ENCODE peak calls at places on chromosome 1, in nine cellular contexts. L is HCT116, U is neural progenitor cell, M is MM.1S, Z is PC-3, V is GM23338, P is OCI-LY7, R is hepatocyte, X is SK-N-SH. I is an unnamed sample.

GRCh38 chr1:27832762-27833161 is 2.2 kb downstream of the PPP1R8 start:
- DNase-seq in L (no peak), U (no peak), M (no peak), Z (peak; percentile 25), V (no peak), P (no peak), R (no peak), X (no peak), I (peak; percentile 83)

GRCh38 chr1:95094923-95095322 is 22.2 kb upstream of the ALG14 start:
- DNase-seq in L (no peak), U (no peak), M (no peak), Z (no peak), V (no peak), P (no peak), R (no peak), X (no peak), I (no peak)

GRCh38 chr1:184163674-184164470 is 112.3 kb downstream of the TSEN15 start:
- DNase-seq in L (no peak), U (no peak), M (peak; percentile 24), Z (peak; percentile 37), V (no peak), P (no peak), R (no peak), X (no peak), I (peak; percentile 74)

GRCh38 chr1:40360631-40361030 is 12.9 kb upstream of the SMAP2 start:
- DNase-seq in L (no peak), U (no peak), M (no peak), Z (no peak), V (no peak), P (no peak), R (no peak), X (no peak), I (no peak)

GRCh38 chr1:200131551-200132125 is 104.1 kb downstream of the NR5A2 start:
- DNase-seq in L (peak; percentile 31), U (no peak), M (no peak), Z (peak; percentile 43), V (no peak), P (no peak), R (peak; percentile 58), X (no peak), I (no peak)

GRCh38 chr1:82161651-82162238 is 361.0 kb downstream of the ADGRL2 start:
- DNase-seq in L (no peak), U (no peak), M (no peak), Z (peak; percentile 14), V (no peak), P (no peak), R (peak; percentile 8), X (no peak), I (no peak)

GRCh38 chr1:212606734-212607205 is 1.8 kb upstream of the ATF3 start:
- DNase-seq in L (no peak), U (peak; percentile 28), M (peak; percentile 74), Z (peak; percentile 63), V (peak; percentile 48), P (no peak), R (peak; percentile 89), X (peak; percentile 47), I (peak; percentile 42)

GRCh38 chr1:245026252-245026651 is 128.5 kb upstream of the KIF26B start:
- DNase-seq in L (no peak), U (no peak), M (no peak), Z (no peak), V (no peak), P (no peak), R (no peak), X (no peak), I (no peak)

GRCh38 chr1:46717654-46718053 is 1.3 kb downstream of the EFCAB14 start:
- DNase-seq in L (no peak), U (no peak), M (no peak), Z (no peak), V (peak; percentile 35), P (no peak), R (no peak), X (no peak), I (peak; percentile 20)

GRCh38 chr1:6358757-6359567 is 34.6 kb downstream of the ACOT7 start:
- DNase-seq in L (no peak), U (peak; percentile 59), M (no peak), Z (no peak), V (peak; percentile 71), P (peak; percentile 23), R (peak; percentile 85), X (peak; percentile 75), I (peak; percentile 87)

GRCh38 chr1:36981771-36982622 is 52.3 kb downstream of the GRIK3 start:
- DNase-seq in L (no peak), U (no peak), M (no peak), Z (no peak), V (no peak), P (no peak), R (no peak), X (peak; percentile 28), I (no peak)

GRCh38 chr1:24541711-24542346 is 14.1 kb upstream of the NCMAP start:
- DNase-seq in L (no peak), U (peak; percentile 53), M (no peak), Z (no peak), V (peak; percentile 55), P (no peak), R (peak; percentile 35), X (peak; percentile 46), I (no peak)

GRCh38 chr1:232648316-232648715 is 18.4 kb upstream of the SIPA1L2 start:
- DNase-seq in L (no peak), U (no peak), M (no peak), Z (peak; percentile 26), V (no peak), P (no peak), R (peak; percentile 49), X (no peak), I (no peak)

GRCh38 chr1:226041419-226041818 is 21.1 kb upstream of the H3-3A start:
- DNase-seq in L (no peak), U (no peak), M (no peak), Z (no peak), V (no peak), P (no peak), R (no peak), X (no peak), I (no peak)

GRCh38 chr1:86507935-86508582 is 38.8 kb upstream of the CLCA4 start:
- DNase-seq in L (peak; percentile 19), U (peak; percentile 54), M (peak; percentile 19), Z (peak; percentile 50), V (peak; percentile 63), P (peak; percentile 20), R (peak; percentile 27), X (no peak), I (peak; percentile 69)

GRCh38 chr1:43531453-43531905 is 796 bp downstream of the PTPRF start:
- DNase-seq in L (no peak), U (peak; percentile 71), M (no peak), Z (peak; percentile 33), V (peak; percentile 71), P (no peak), R (peak; percentile 82), X (peak; percentile 89), I (peak; percentile 52)

GRCh38 chr1:162219461-162219860 is 150.0 kb downstream of the NOS1AP start:
- DNase-seq in L (no peak), U (no peak), M (no peak), Z (no peak), V (no peak), P (no peak), R (no peak), X (no peak), I (no peak)
- H2AFZ ChIP-seq in L (no peak overlapping the region), U (no peak overlapping the region), M (no peak overlapping the region), Z (no peak overlapping the region), V (no peak overlapping the region), P (no peak overlapping the region), R (no peak overlapping the region), X (no peak overlapping the region), I (no peak overlapping the region)

DNA sequence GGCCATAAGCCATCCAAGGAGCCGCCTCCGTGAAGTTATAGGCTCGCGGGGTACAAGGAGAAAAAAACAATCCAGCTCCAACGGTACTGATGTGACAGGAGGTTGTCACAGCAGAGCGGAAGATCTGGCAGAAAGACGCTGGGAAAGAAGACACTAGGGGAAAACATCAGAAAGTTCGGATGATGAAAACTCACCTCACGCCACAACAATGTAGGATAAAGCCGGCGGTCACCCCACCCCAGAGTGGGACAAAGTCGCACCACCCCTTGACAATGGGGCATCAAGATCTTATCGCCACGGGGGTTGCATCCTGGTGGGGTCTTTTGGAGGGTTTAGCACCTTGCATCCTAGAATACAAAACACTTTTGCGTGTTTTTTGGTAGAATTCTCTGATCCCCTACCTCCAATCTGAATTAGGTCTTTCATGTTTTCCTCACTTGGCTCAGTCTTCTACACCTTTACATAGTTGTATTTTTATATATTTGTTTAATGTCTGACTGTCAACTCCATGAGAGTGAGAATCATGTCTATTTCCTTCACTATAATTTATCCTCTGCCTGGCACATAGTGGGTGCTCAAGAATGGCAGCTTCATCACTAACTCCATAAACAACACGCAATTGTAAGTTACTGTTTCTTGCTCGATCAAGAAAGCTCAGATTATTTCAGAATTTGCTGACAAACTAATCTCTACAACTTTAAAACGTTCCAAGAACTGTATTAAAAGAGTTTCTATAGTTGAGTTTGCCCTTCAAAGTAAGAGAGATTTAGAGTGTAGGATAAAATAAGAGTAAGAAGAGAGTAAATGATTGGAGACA is 611 bp upstream of the ZSWIM5 start:
- DNase-seq in L (no peak), U (no peak), M (no peak), Z (no peak), V (no peak), P (no peak), R (no peak), X (no peak), I (no peak)
- H3K27ac ChIP-seq in L (no peak overlapping the region), U (no peak overlapping the region), M (no peak overlapping the region), Z (no peak overlapping the region), V (no peak overlapping the region), P (no peak overlapping the region), R (peak overlapping the region; percentile 86), X (no peak overlapping the region), I (no peak overlapping the region)

GRCh38 chr1:205519541-205520131 is 15.2 kb downstream of the CDK18 start:
- DNase-seq in L (no peak), U (no peak), M (no peak), Z (no peak), V (peak; percentile 65), P (no peak), R (no peak), X (no peak), I (no peak)
- TF ChIP-seq EZH2phosphoT487 in L (no peak), U (no peak), M (no peak), Z (no peak), V (no peak), P (no peak), R (no peak), X (no peak), I (no peak)

GRCh38 chr1:240031414-240031813 is 60.3 kb upstream of the FMN2 start:
- DNase-seq in L (no peak), U (no peak), M (no peak), Z (peak; percentile 75), V (no peak), P (no peak), R (no peak), X (no peak), I (peak; percentile 73)

GRCh38 chr1:240033406-240033805 is 58.3 kb upstream of the FMN2 start:
- DNase-seq in L (no peak), U (no peak), M (no peak), Z (no peak), V (peak; percentile 19), P (no peak), R (no peak), X (no peak), I (no peak)

GRCh38 chr1:240029418-240029817 is 62.3 kb upstream of the FMN2 start:
- DNase-seq in L (no peak), U (no peak), M (no peak), Z (peak; percentile 17), V (peak; percentile 6), P (no peak), R (no peak), X (no peak), I (no peak)

GRCh38 chr1:240031009-240031408 is 60.7 kb upstream of the FMN2 start:
- DNase-seq in L (no peak), U (no peak), M (no peak), Z (peak; percentile 98), V (no peak), P (no peak), R (no peak), X (no peak), I (peak; percentile 97)

GRCh38 chr1:240030236-240030635 is 61.4 kb upstream of the FMN2 start:
- DNase-seq in L (no peak), U (no peak), M (no peak), Z (no peak), V (peak; percentile 3), P (no peak), R (no peak), X (no peak), I (no peak)
- H2AFZ ChIP-seq in L (no peak overlapping the region), U (no peak overlapping the region), M (no peak overlapping the region), Z (peak overlapping the region; percentile 46), V (peak overlapping the region; percentile 77), P (no peak overlapping the region), R (no peak overlapping the region), X (peak overlapping the region; percentile 63), I (peak overlapping the region; percentile 37)